ENCODE peak calls at places on chromosome 10, in four cellular contexts. E is tibial artery; P is naive thymus-derived CD4-positive, alpha-beta T cell; K is IMR-90. H is an unnamed sample.

GRCh38 chr10:53453196-53453595 is 680.6 kb upstream of the MBL2 start:
- DNase-seq in P (no peak), E (no peak), K (no peak), H (no peak)

GRCh38 chr10:66931340-66931948 is 5.6 kb downstream of the LRRTM3 start:
- DNase-seq in E (no peak), K (peak; percentile 77), P (no peak), H (no peak)

GRCh38 chr10:121681171-121681752 is 83.0 kb upstream of the FGFR2 start:
- DNase-seq in K (no peak), P (no peak), E (no peak), H (no peak)

GRCh38 chr10:82982110-82982608 is 1107.2 kb downstream of the NRG3 start:
- DNase-seq in K (peak; percentile 87), E (no peak), P (no peak), H (no peak)

GRCh38 chr10:110013615-110014293 is 6.0 kb downstream of the ADD3 start:
- DNase-seq in E (no peak), P (peak; percentile 33), K (no peak), H (no peak)

GRCh38 chr10:49700997-49701396 is 21.5 kb downstream of the C10orf53 start:
- DNase-seq in K (no peak), E (no peak), P (no peak), H (no peak)

GRCh38 chr10:74011762-74012161 is 13.8 kb downstream of the VCL start:
- DNase-seq in E (peak; percentile 58), P (no peak), K (peak; percentile 89), H (peak; percentile 23)

GRCh38 chr10:57692255-57692980 is 575.3 kb downstream of the IPMK start:
- DNase-seq in E (no peak), P (no peak), K (peak; percentile 84), H (no peak)

GRCh38 chr10:31288001-31288400 is 31.0 kb upstream of the ZEB1 start:
- DNase-seq in E (no peak), K (no peak), P (no peak), H (no peak)

GRCh38 chr10:110214380-110214826 is 7.0 kb downstream of the MXI1 start:
- DNase-seq in E (no peak), P (no peak), K (peak; percentile 42), H (no peak)

GRCh38 chr10:25896421-25896820 is 37.6 kb upstream of the MYO3A start:
- DNase-seq in E (no peak), K (no peak), P (no peak), H (no peak)

GRCh38 chr10:79090134-79090803 is 21.5 kb downstream of the ZMIZ1 start:
- DNase-seq in K (peak; percentile 57), E (no peak), P (no peak), H (no peak)
- H3K4me1 ChIP-seq in K (peaks cover 53% of the 10 kb centered on the region), E (peaks cover 27% of the 10 kb centered on the region), P (peaks cover 12% of the 10 kb centered on the region), H (peaks cover 27% of the 10 kb centered on the region)

GRCh38 chr10:20877554-20877953 is 19.6 kb downstream of the NEBL start:
- DNase-seq in P (no peak), K (no peak), E (no peak), H (no peak)
- H3K27ac ChIP-seq in P (no peak overlapping the region), K (no peak overlapping the region), E (no peak overlapping the region), H (no peak overlapping the region)

GRCh38 chr10:21298686-21299085 is 226.8 kb downstream of the SKIDA1 start:
- DNase-seq in E (no peak), P (no peak), K (no peak), H (no peak)
- H3K4me1 ChIP-seq in E (no peaks in the 10 kb centered on the region), P (no peaks in the 10 kb centered on the region), K (peaks cover 2% of the 10 kb centered on the region), H (no peaks in the 10 kb centered on the region)

GRCh38 chr10:71751515-71752224 is 21.6 kb downstream of the VSIR start:
- DNase-seq in E (no peak), K (no peak), P (no peak), H (no peak)
- H3K27ac ChIP-seq in E (no peak overlapping the region), K (no peak overlapping the region), P (peak overlapping the region; percentile 74), H (no peak overlapping the region)

GRCh38 chr10:132407243-132407746 is 10.3 kb downstream of the PWWP2B start:
- DNase-seq in E (no peak), P (no peak), K (no peak), H (no peak)
- H3K4me1 ChIP-seq in E (no peaks in the 10 kb centered on the region), P (peaks cover 15% of the 10 kb centered on the region), K (peaks cover 6% of the 10 kb centered on the region), H (peaks cover 6% of the 10 kb centered on the region)

GRCh38 chr10:34800624-34801023 is 14.5 kb downstream of the PARD3 start:
- DNase-seq in P (no peak), E (no peak), K (no peak), H (no peak)
- H3K27ac ChIP-seq in P (no peak overlapping the region), E (no peak overlapping the region), K (no peak overlapping the region), H (no peak overlapping the region)